ENCODE peak calls at places on chromosomes 6 and 20, in nine cellular contexts. U is GM06990, R is stomach, F is esophagus squamous epithelium, H is GM12865, I is neural crest cell, T is lung, D is choroid plexus epithelial cell, M is astrocyte of the spinal cord. Z is an unnamed sample.

GRCh38 chr20:6575912-6576391 is 191.5 kb upstream of the BMP2 start:
- DNase-seq in D (peak; percentile 79), U (no peak), T (no peak), H (peak; percentile 31), F (no peak), R (no peak), I (no peak), M (peak; percentile 61), Z (no peak)

GRCh38 chr20:51961964-51962761 is 159.8 kb upstream of the SALL4 start:
- DNase-seq in D (no peak), R (no peak), T (no peak), U (no peak), M (no peak), H (no peak), F (no peak), I (no peak), Z (no peak)

GRCh38 chr20:19649041-19649440 is 109.0 kb upstream of the RIN2 start:
- DNase-seq in D (no peak), H (no peak), I (no peak), T (no peak), F (no peak), R (no peak), M (no peak), U (no peak), Z (no peak)

GRCh38 chr20:9032758-9033157 is 36.1 kb upstream of the PLCB4 start:
- DNase-seq in I (no peak), M (no peak), F (no peak), D (no peak), U (no peak), R (no peak), H (no peak), T (no peak), Z (no peak)

GRCh38 chr20:20609522-20609921 is 102.9 kb downstream of the RALGAPA2 start:
- DNase-seq in M (no peak), I (no peak), T (no peak), R (no peak), F (no peak), U (no peak), D (no peak), H (no peak), Z (no peak)

GRCh38 chr6:26295691-26296555 is 69.1 kb upstream of the BTN3A2 start:
- DNase-seq in H (no peak), D (peak; percentile 92), R (peak; percentile 30), I (no peak), M (peak; percentile 80), U (no peak), T (no peak), F (no peak), Z (no peak)

GRCh38 chr6:55239099-55239498 is 64.8 kb downstream of the HCRTR2 start:
- DNase-seq in T (no peak), F (no peak), R (no peak), H (no peak), D (peak; percentile 46), M (peak; percentile 18), I (no peak), U (no peak), Z (no peak)

GRCh38 chr6:155050311-155050710 is 55.2 kb downstream of the TIAM2 start:
- DNase-seq in U (peak; percentile 72), M (peak; percentile 76), I (no peak), F (no peak), T (no peak), H (peak; percentile 74), D (peak; percentile 67), R (no peak), Z (no peak)

GRCh38 chr6:34598725-34599124 is 42.6 kb upstream of the SPDEF start:
- DNase-seq in I (no peak), R (no peak), M (peak; percentile 15), U (no peak), F (no peak), T (no peak), D (peak; percentile 22), H (no peak), Z (no peak)

GRCh38 chr6:14645221-14645620 is 527.6 kb downstream of the CD83 start:
- DNase-seq in I (no peak), R (no peak), M (no peak), H (no peak), F (no peak), D (no peak), T (no peak), U (no peak), Z (no peak)

GRCh38 chr6:13711384-13711725 is 280 bp downstream of the RANBP9 start:
- DNase-seq in U (no peak), D (no peak), I (no peak), M (no peak), H (peak; percentile 89), F (no peak), R (no peak), T (no peak), Z (no peak)

GRCh38 chr20:35556871-35557270 is 15.0 kb downstream of the ERGIC3 start:
- DNase-seq in R (no peak), D (no peak), F (no peak), H (no peak), M (no peak), I (no peak), T (no peak), U (no peak), Z (no peak)

GRCh38 chr6:108200631-108201030 is 34.8 kb downstream of the NR2E1 start:
- DNase-seq in U (no peak), T (no peak), H (no peak), D (peak; percentile 20), F (no peak), M (peak; percentile 78), I (no peak), R (no peak), Z (no peak)

GRCh38 chr6:2376429-2377355 is 131.3 kb upstream of the GMDS start:
- DNase-seq in I (no peak), H (no peak), U (no peak), M (peak; percentile 90), T (no peak), D (no peak), F (no peak), R (no peak), Z (no peak)

GRCh38 chr6:150293019-150293418 is 75.8 kb upstream of the IYD start:
- DNase-seq in H (no peak), M (no peak), T (no peak), I (no peak), U (no peak), D (no peak), R (no peak), F (no peak), Z (no peak)

GRCh38 chr6:1313755-1314503 is 2.0 kb downstream of the FOXQ1 start:
- DNase-seq in I (no peak), U (no peak), D (no peak), T (no peak), F (no peak), R (peak; percentile 75), M (no peak), H (no peak), Z (no peak)

DNA sequence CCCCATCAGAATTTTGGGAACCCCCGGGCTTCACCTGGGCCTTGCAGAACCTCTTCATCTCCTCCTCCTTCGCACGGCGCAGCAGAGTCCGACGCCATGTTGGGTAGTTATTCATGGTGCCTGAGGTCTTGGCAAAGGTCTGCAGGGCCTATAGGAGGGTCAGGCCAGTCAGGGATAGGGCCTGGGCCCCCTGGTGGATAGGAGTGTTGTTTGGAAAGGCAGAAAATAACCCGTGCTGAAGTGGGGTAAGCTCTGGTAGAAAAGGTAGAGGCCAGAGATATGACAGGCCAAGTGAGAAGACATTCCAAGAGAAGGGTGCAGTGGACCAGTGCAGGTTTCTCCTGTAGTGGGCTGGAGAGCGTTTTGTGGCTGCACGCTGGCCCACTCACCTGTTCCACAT is 4.9 kb downstream of the SMPD2 start:
- DNase-seq in F (no peak), D (no peak), U (no peak), T (no peak), M (no peak), R (no peak), H (no peak), I (no peak), Z (no peak)
- TF ChIP-seq CTCF in F (no peak), D (peak; percentile 27), U (no peak), T (no peak), M (no peak), R (no peak), H (peak; percentile 8), I (peak; percentile 14), Z (no peak)

GRCh38 chr6:5996701-5997419 is 9.9 kb downstream of the NRN1 start:
- DNase-seq in F (no peak), U (no peak), M (peak; percentile 39), I (peak; percentile 42), D (no peak), H (no peak), T (no peak), R (no peak), Z (no peak)

GRCh38 chr6:5999688-6000608 is 6.8 kb downstream of the NRN1 start:
- DNase-seq in U (no peak), T (no peak), R (no peak), M (no peak), H (no peak), I (no peak), F (no peak), D (no peak), Z (no peak)

GRCh38 chr6:5997420-5998093 is 9.2 kb downstream of the NRN1 start:
- DNase-seq in M (peak; percentile 19), H (peak; percentile 23), T (no peak), U (no peak), F (no peak), D (no peak), R (no peak), I (peak; percentile 45), Z (no peak)

GRCh38 chr6:5998236-5998635 is 8.5 kb downstream of the NRN1 start:
- DNase-seq in I (no peak), R (no peak), D (no peak), F (no peak), H (no peak), T (no peak), U (no peak), M (no peak), Z (no peak)

GRCh38 chr6:5998741-5999687 is 7.7 kb downstream of the NRN1 start:
- DNase-seq in M (peak; percentile 40), U (no peak), H (no peak), D (no peak), R (no peak), F (no peak), I (peak; percentile 24), T (no peak), Z (no peak)
- TF ChIP-seq CTCF in M (peak; percentile 9), U (peak; percentile 20), H (no peak), D (no peak), R (no peak), F (no peak), I (no peak), T (no peak), Z (no peak)

GRCh38 chr6:112986270-112986669 is 639.1 kb downstream of the RFPL4B start:
- DNase-seq in U (no peak), H (no peak), F (no peak), I (no peak), T (no peak), R (no peak), M (no peak), D (no peak), Z (no peak)
- TF ChIP-seq CTCF in U (no peak), H (no peak), F (no peak), I (no peak), T (no peak), R (no peak), M (no peak), D (no peak), Z (no peak)

DNA sequence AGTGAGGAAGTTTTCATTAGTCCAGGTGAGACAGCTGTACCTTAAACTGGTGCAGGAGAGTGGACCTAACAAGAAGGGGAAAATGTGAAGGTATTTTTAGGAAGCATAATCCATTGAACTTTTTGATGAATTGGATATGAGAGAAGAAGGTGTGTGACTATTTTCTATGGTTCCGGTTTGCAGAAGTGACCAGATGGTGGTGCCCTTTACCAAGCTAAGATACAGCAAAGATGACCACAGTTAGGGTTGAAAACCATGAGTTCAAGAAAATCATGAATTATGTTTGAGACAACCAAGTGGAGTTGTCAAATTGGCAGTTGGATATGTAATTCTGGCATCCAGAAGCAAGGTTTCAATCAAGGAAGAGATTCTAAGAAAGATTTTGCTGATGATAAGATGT is 61.9 kb upstream of the NRSN1 start:
- DNase-seq in I (no peak), M (no peak), U (no peak), H (peak; percentile 48), R (no peak), F (no peak), T (no peak), D (peak; percentile 25), Z (no peak)
- TF ChIP-seq CTCF in I (peak; percentile 70), M (peak; percentile 10), U (peak; percentile 45), H (peak; percentile 38), R (no peak), F (no peak), T (no peak), D (peak; percentile 39), Z (no peak)

Z was measured in activated B cell treated with CpG ODN at 0.5 μM for 24 hours.